ENCODE peak calls at places on chromosomes 12 and 14, in four cellular contexts. One of them, this sample, is unnamed.

GRCh38 chr12:59005195-59005961 is 85.1 kb upstream of the LRIG3 start:
- DNase-seq in psoas muscle: no peak
- DNase-seq in mucosa of descending colon: no peak
- DNase-seq in IMR-90: peak
- DNase-seq in this sample: no peak

GRCh38 chr14:61438860-61439765 is 117.7 kb downstream of the PRKCH start:
- DNase-seq in psoas muscle: no peak
- DNase-seq in mucosa of descending colon: peak
- DNase-seq in IMR-90: peak
- DNase-seq in this sample: peak

GRCh38 chr12:5376591-5377207 is 55.2 kb upstream of the NTF3 start:
- DNase-seq in psoas muscle: no peak
- DNase-seq in mucosa of descending colon: peak
- DNase-seq in IMR-90: no peak
- DNase-seq in this sample: peak

GRCh38 chr12:99130808-99131538 is 485.9 kb downstream of the APAF1 start:
- DNase-seq in psoas muscle: no peak
- DNase-seq in mucosa of descending colon: no peak
- DNase-seq in IMR-90: no peak
- DNase-seq in this sample: no peak

GRCh38 chr12:115763982-115764621 is 513.4 kb downstream of the MED13L start:
- DNase-seq in psoas muscle: no peak
- DNase-seq in mucosa of descending colon: no peak
- DNase-seq in IMR-90: no peak
- DNase-seq in this sample: no peak

GRCh38 chr14:58465425-58465824 is 37.9 kb downstream of the KIAA0586 start:
- DNase-seq in psoas muscle: no peak
- DNase-seq in mucosa of descending colon: no peak
- DNase-seq in IMR-90: peak
- DNase-seq in this sample: no peak

GRCh38 chr12:38905480-38906351 is at the start of gene CPNE8:
- DNase-seq in psoas muscle: peak
- DNase-seq in mucosa of descending colon: peak
- DNase-seq in IMR-90: no peak
- DNase-seq in this sample: peak

GRCh38 chr12:22215467-22216253 is 118.8 kb downstream of the ST8SIA1 start:
- DNase-seq in psoas muscle: no peak
- DNase-seq in mucosa of descending colon: no peak
- DNase-seq in IMR-90: peak
- DNase-seq in this sample: no peak

GRCh38 chr14:94173471-94173884 is 644 bp upstream of the PPP4R4 start:
- DNase-seq in psoas muscle: no peak
- DNase-seq in mucosa of descending colon: no peak
- DNase-seq in IMR-90: no peak
- DNase-seq in this sample: no peak

GRCh38 chr12:46374711-46375110 is 2.1 kb upstream of the SLC38A2 start:
- DNase-seq in psoas muscle: no peak
- DNase-seq in mucosa of descending colon: no peak
- DNase-seq in IMR-90: no peak
- DNase-seq in this sample: no peak

GRCh38 chr12:82852529-82852928 is 165.8 kb downstream of the TMTC2 start:
- DNase-seq in psoas muscle: no peak
- DNase-seq in mucosa of descending colon: no peak
- DNase-seq in IMR-90: no peak
- DNase-seq in this sample: no peak

GRCh38 chr14:79090781-79091180 is 920.6 kb downstream of the NRXN3 start:
- DNase-seq in psoas muscle: no peak
- DNase-seq in mucosa of descending colon: no peak
- DNase-seq in IMR-90: no peak
- DNase-seq in this sample: no peak

GRCh38 chr12:88453323-88453722 is 126.9 kb downstream of the KITLG start:
- DNase-seq in psoas muscle: no peak
- DNase-seq in mucosa of descending colon: no peak
- DNase-seq in IMR-90: peak
- DNase-seq in this sample: no peak

GRCh38 chr12:12992418-12993175 is 7.5 kb downstream of the HEBP1 start:
- DNase-seq in psoas muscle: no peak
- DNase-seq in mucosa of descending colon: peak
- DNase-seq in IMR-90: peak
- DNase-seq in this sample: peak

GRCh38 chr14:104292084-104292970 is 153.9 kb downstream of the KIF26A start:
- DNase-seq in psoas muscle: peak
- DNase-seq in mucosa of descending colon: no peak
- DNase-seq in IMR-90: no peak
- DNase-seq in this sample: peak

GRCh38 chr12:123895477-123895876 is 77.2 kb downstream of the CCDC92 start:
- DNase-seq in psoas muscle: no peak
- DNase-seq in mucosa of descending colon: no peak
- DNase-seq in IMR-90: no peak
- DNase-seq in this sample: no peak

GRCh38 chr14:96212140-96212539 is 7.5 kb downstream of the BDKRB2 start:
- DNase-seq in psoas muscle: no peak
- DNase-seq in mucosa of descending colon: no peak
- DNase-seq in IMR-90: peak
- DNase-seq in this sample: no peak

GRCh38 chr12:132429932-132430643 is 59.9 kb upstream of the FBRSL1 start:
- DNase-seq in psoas muscle: no peak
- DNase-seq in mucosa of descending colon: peak
- DNase-seq in IMR-90: no peak
- DNase-seq in this sample: no peak

GRCh38 chr14:38078393-38078792 is 129.3 kb upstream of the SSTR1 start:
- DNase-seq in psoas muscle: no peak
- DNase-seq in mucosa of descending colon: peak
- DNase-seq in IMR-90: no peak
- DNase-seq in this sample: no peak

GRCh38 chr12:64998327-64999156 is 122.6 kb downstream of the WIF1 start:
- DNase-seq in psoas muscle: no peak
- DNase-seq in mucosa of descending colon: no peak
- DNase-seq in IMR-90: no peak
- DNase-seq in this sample: no peak

GRCh38 chr14:91220581-91221000 is 23.9 kb downstream of the GPR68 start:
- DNase-seq in psoas muscle: no peak
- DNase-seq in mucosa of descending colon: no peak
- DNase-seq in IMR-90: no peak
- DNase-seq in this sample: no peak

GRCh38 chr12:13534645-13535398 is 338.3 kb downstream of the EMP1 start:
- DNase-seq in psoas muscle: peak
- DNase-seq in mucosa of descending colon: peak
- DNase-seq in IMR-90: peak
- DNase-seq in this sample: peak

GRCh38 chr12:17342381-17342961 is 736.5 kb upstream of the LMO3 start:
- DNase-seq in psoas muscle: no peak
- DNase-seq in mucosa of descending colon: no peak
- DNase-seq in IMR-90: no peak
- DNase-seq in this sample: no peak

GRCh38 chr14:100885196-100886030 is 18.1 kb downstream of the RTL1 start:
- DNase-seq in psoas muscle: peak
- DNase-seq in mucosa of descending colon: no peak
- DNase-seq in IMR-90: no peak
- DNase-seq in this sample: no peak

GRCh38 chr14:83007641-83008237 is 1474.1 kb upstream of the SEL1L start:
- DNase-seq in psoas muscle: no peak
- DNase-seq in mucosa of descending colon: no peak
- DNase-seq in IMR-90: peak
- DNase-seq in this sample: no peak

GRCh38 chr14:32650030-32650429 is 288.6 kb upstream of the NPAS3 start:
- DNase-seq in psoas muscle: no peak
- DNase-seq in mucosa of descending colon: no peak
- DNase-seq in IMR-90: no peak
- DNase-seq in this sample: no peak

GRCh38 chr14:60632777-60633176 is 16.5 kb downstream of the SIX1 start:
- DNase-seq in psoas muscle: no peak
- DNase-seq in mucosa of descending colon: no peak
- DNase-seq in IMR-90: no peak
- DNase-seq in this sample: no peak

GRCh38 chr14:76953196-76953945 is 75.1 kb downstream of the IRF2BPL start:
- DNase-seq in psoas muscle: peak
- DNase-seq in mucosa of descending colon: peak
- DNase-seq in IMR-90: peak
- DNase-seq in this sample: peak

GRCh38 chr14:100176811-100177327 is 17.4 kb upstream of the DEGS2 start:
- DNase-seq in psoas muscle: no peak
- DNase-seq in mucosa of descending colon: no peak
- DNase-seq in IMR-90: no peak
- DNase-seq in this sample: no peak

GRCh38 chr12:16036073-16036472 is 124.9 kb downstream of the DERA start:
- DNase-seq in psoas muscle: no peak
- DNase-seq in mucosa of descending colon: no peak
- DNase-seq in IMR-90: no peak
- DNase-seq in this sample: no peak

GRCh38 chr12:18580286-18580685 is 157.5 kb downstream of the PLCZ1 start:
- DNase-seq in psoas muscle: no peak
- DNase-seq in mucosa of descending colon: no peak
- DNase-seq in IMR-90: peak
- DNase-seq in this sample: no peak

GRCh38 chr14:103879570-103880333 is 32.4 kb upstream of the PPP1R13B start:
- DNase-seq in psoas muscle: no peak
- DNase-seq in mucosa of descending colon: peak
- DNase-seq in IMR-90: no peak
- DNase-seq in this sample: no peak

GRCh38 chr12:50287271-50287670 is 4.0 kb upstream of the LIMA1 start:
- DNase-seq in psoas muscle: no peak
- DNase-seq in mucosa of descending colon: no peak
- DNase-seq in IMR-90: no peak
- DNase-seq in this sample: no peak

GRCh38 chr12:50283924-50284236 is 560 bp upstream of the LIMA1 start:
- DNase-seq in psoas muscle: no peak
- DNase-seq in mucosa of descending colon: no peak
- DNase-seq in IMR-90: no peak
- DNase-seq in this sample: no peak

GRCh38 chr12:50285253-50285652 is 1.9 kb upstream of the LIMA1 start:
- DNase-seq in psoas muscle: no peak
- DNase-seq in mucosa of descending colon: no peak
- DNase-seq in IMR-90: no peak
- DNase-seq in this sample: no peak

GRCh38 chr12:50282581-50283229 is 615 bp downstream of the LIMA1 start:
- DNase-seq in psoas muscle: no peak
- DNase-seq in mucosa of descending colon: peak
- DNase-seq in IMR-90: peak
- DNase-seq in this sample: peak

DNA sequence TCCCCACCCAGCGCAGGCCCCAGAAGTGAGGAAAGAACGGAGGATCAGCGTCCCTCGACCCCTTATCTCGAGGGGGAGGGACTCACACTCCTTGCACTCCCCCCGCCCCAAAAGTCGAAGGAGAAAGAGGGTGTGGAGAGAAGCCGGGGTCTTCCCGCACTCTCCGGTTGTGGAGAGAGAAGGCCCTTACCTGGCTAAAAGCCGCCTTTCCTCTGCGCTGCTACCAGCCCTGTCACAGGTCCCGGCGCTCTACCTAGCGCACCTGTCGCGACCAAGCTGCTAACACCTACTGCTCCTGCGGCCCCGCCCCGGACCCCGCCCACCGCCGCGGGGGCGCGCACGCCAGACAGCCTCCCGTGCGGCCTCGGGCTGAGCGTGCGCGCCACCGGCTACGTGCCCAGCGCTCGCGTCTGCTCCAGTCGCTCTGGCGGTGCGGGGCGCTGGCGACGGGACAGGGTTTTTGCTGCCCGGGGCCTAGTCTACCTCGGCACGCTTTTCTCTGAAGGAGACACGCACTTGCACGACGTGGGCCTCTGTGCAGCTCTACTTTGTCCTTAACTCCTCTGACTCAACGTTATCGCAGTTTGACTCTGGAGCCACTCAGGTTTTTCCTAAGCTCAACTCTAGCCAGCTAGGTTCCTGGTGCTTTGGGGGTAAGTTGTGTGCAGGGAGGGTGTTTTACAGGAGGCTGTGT is at the start of gene LIMA1:
- DNase-seq in psoas muscle: peak
- DNase-seq in mucosa of descending colon: peak
- DNase-seq in IMR-90: peak
- DNase-seq in this sample: peak
- TF ChIP-seq CTCF in psoas muscle: no peak
- TF ChIP-seq CTCF in mucosa of descending colon: no peak
- TF ChIP-seq CTCF in IMR-90: no peak
- TF ChIP-seq CTCF in this sample: peak

GRCh38 chr14:22106700-22107697 is 433.4 kb upstream of the OR4E1 start:
- DNase-seq in psoas muscle: no peak
- DNase-seq in mucosa of descending colon: no peak
- DNase-seq in IMR-90: peak
- DNase-seq in this sample: no peak
- TF ChIP-seq CTCF in psoas muscle: no peak
- TF ChIP-seq CTCF in mucosa of descending colon: no peak
- TF ChIP-seq CTCF in IMR-90: no peak
- TF ChIP-seq CTCF in this sample: no peak

DNA sequence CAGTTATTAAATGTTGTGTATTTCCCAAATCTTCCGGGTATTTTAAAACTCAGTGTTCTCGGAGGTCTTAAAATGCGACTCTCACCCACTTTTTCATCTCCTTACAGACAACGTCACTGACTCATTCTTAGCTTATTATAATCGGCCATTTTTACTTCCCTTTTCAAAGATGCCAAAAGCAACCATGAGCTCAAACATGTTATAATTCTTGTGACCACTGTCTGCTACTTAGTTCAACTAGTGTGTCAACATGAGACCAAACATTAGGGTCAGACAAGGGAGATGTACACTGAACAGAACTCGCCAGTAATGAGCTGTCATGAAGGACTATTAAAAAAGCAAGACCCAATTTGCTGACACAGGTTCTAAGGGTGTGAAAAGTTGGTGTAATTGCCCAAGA is 4.2 kb upstream of the GRIP1 start:
- DNase-seq in psoas muscle: no peak
- DNase-seq in mucosa of descending colon: no peak
- DNase-seq in IMR-90: no peak
- DNase-seq in this sample: no peak
- TF ChIP-seq CTCF in psoas muscle: no peak
- TF ChIP-seq CTCF in mucosa of descending colon: no peak
- TF ChIP-seq CTCF in IMR-90: no peak
- TF ChIP-seq CTCF in this sample: no peak

DNA sequence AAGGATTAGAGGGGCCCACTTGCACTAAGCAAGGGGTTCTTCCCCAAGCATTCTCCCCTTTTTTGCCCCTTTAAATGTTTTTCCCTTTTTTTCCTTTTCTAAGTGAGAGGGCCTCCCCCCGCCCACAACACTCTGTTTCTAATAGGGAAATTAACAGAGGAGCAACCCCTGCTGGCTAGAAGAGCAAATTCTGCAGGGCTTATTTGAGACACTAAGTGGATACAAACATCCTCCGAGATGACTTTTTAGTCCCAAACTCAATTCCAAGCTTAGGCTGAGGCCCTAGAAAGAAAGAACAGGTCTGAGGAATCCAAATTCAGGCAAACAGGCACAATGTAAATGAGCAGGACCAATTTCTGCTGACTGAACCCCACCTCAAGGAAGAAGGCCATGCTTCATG is 138.9 kb downstream of the GPR65 start:
- DNase-seq in psoas muscle: no peak
- DNase-seq in mucosa of descending colon: no peak
- DNase-seq in IMR-90: no peak
- DNase-seq in this sample: no peak
- TF ChIP-seq CTCF in psoas muscle: no peak
- TF ChIP-seq CTCF in mucosa of descending colon: no peak
- TF ChIP-seq CTCF in IMR-90: no peak
- TF ChIP-seq CTCF in this sample: no peak

This sample was measured in gastrocnemius medialis.